ENCODE peak calls at places on chromosomes 2 and 18, in seven cellular contexts. N, M, X, L, S, B and U are unnamed samples.

GRCh38 chr2:189762551-189763298 is at the start of gene OSGEPL1:
- DNase-seq in L (peak; percentile 94), B (peak; percentile 94), S (peak; percentile 84), M (peak; percentile 90), X (peak; percentile 95), N (peak; percentile 55), U (peak; percentile 90)

GRCh38 chr2:143545059-143545458 is 415.8 kb downstream of the ARHGAP15 start:
- DNase-seq in L (no peak), N (no peak), B (no peak), X (no peak), M (no peak), S (no peak), U (no peak)

GRCh38 chr2:201734111-201734510 is 35.7 kb upstream of the MPP4 start:
- DNase-seq in M (no peak), S (no peak), B (no peak), N (no peak), X (no peak), L (no peak), U (no peak)

GRCh38 chr2:160752475-160753330 is 259.1 kb upstream of the RBMS1 start:
- DNase-seq in X (no peak), B (no peak), N (peak; percentile 12), L (peak; percentile 54), M (no peak), S (peak; percentile 20), U (no peak)

GRCh38 chr2:203122317-203122998 is 107.8 kb downstream of the NBEAL1 start:
- DNase-seq in N (no peak), X (no peak), S (no peak), L (no peak), M (peak; percentile 15), B (no peak), U (no peak)

GRCh38 chr2:220775856-220776467 is 796.1 kb downstream of the EPHA4 start:
- DNase-seq in L (no peak), S (no peak), N (no peak), B (no peak), X (no peak), M (no peak), U (no peak)

GRCh38 chr2:241190291-241190981 is 2.0 kb downstream of the ANO7 start:
- DNase-seq in X (no peak), M (no peak), B (no peak), N (no peak), L (no peak), S (no peak), U (no peak)

GRCh38 chr2:10432315-10433181 is 15.6 kb downstream of the ODC1 start:
- DNase-seq in L (peak; percentile 57), N (no peak), S (no peak), M (no peak), X (peak; percentile 48), B (peak; percentile 46), U (no peak)

GRCh38 chr18:48806551-48807261 is 144.1 kb downstream of the SMAD7 start:
- DNase-seq in X (peak; percentile 67), M (no peak), N (no peak), S (peak; percentile 74), L (no peak), B (no peak), U (no peak)

GRCh38 chr2:68643011-68643873 is at the start of gene PROKR1:
- DNase-seq in S (peak; percentile 8), L (no peak), X (no peak), M (no peak), N (peak; percentile 46), B (peak; percentile 31), U (no peak)

GRCh38 chr2:4745596-4745995 is 946.6 kb upstream of the SOX11 start:
- DNase-seq in M (no peak), S (no peak), N (no peak), B (no peak), X (no peak), L (no peak), U (no peak)

GRCh38 chr2:238339814-238340213 is 19.5 kb downstream of the TRAF3IP1 start:
- DNase-seq in X (no peak), S (no peak), M (no peak), L (no peak), B (no peak), N (peak; percentile 54), U (no peak)

GRCh38 chr2:232988444-232988843 is 24.6 kb downstream of the NGEF start:
- DNase-seq in X (no peak), M (no peak), B (no peak), L (peak; percentile 98), S (peak; percentile 92), N (peak; percentile 57), U (no peak)

GRCh38 chr2:146209842-146210275 is 1635.0 kb upstream of the ACVR2A start:
- DNase-seq in B (no peak), L (no peak), S (no peak), M (no peak), X (no peak), N (no peak), U (no peak)

GRCh38 chr2:24164416-24164973 is 10.4 kb upstream of the FAM228A start:
- DNase-seq in S (no peak), B (no peak), L (no peak), N (peak; percentile 47), X (peak; percentile 56), M (peak; percentile 42), U (no peak)

GRCh38 chr18:69217271-69217670 is 183.4 kb upstream of the DOK6 start:
- DNase-seq in B (no peak), N (no peak), S (no peak), X (no peak), M (no peak), L (no peak), U (no peak)

GRCh38 chr2:101619191-101619591 is 78.3 kb upstream of the MAP4K4 start:
- DNase-seq in L (no peak), X (no peak), M (peak; percentile 14), N (no peak), B (peak; percentile 49), S (no peak), U (no peak)

GRCh38 chr2:218981390-218982311 is 3.3 kb downstream of the FEV start:
- DNase-seq in L (no peak), N (peak; percentile 20), M (peak; percentile 24), S (no peak), B (no peak), X (no peak), U (no peak)

GRCh38 chr2:3482363-3482821 is 36.9 kb downstream of the ADI1 start:
- DNase-seq in M (no peak), X (peak; percentile 17), S (no peak), B (no peak), L (no peak), N (no peak), U (no peak)

GRCh38 chr2:20148841-20149702 is 75.9 kb downstream of the SDC1 start:
- DNase-seq in M (no peak), L (peak; percentile 59), S (peak; percentile 96), X (no peak), B (no peak), N (no peak), U (no peak)

GRCh38 chr2:12303181-12304030 is 413.3 kb upstream of the TRIB2 start:
- DNase-seq in N (no peak), X (no peak), S (peak; percentile 38), B (no peak), L (peak; percentile 74), M (no peak), U (no peak)

GRCh38 chr2:165274698-165275097 is 35.5 kb downstream of the SCN2A start:
- DNase-seq in S (peak; percentile 5), L (no peak), N (no peak), B (peak; percentile 76), M (no peak), X (no peak), U (no peak)

GRCh38 chr2:42800461-42800962 is 8.1 kb upstream of the HAAO start:
- DNase-seq in X (no peak), S (no peak), B (no peak), N (no peak), L (no peak), M (no peak), U (no peak)